ENCODE peak calls at places on chromosomes 3 and 15, in seven cellular contexts. W is stimulated activated CD8-positive, alpha-beta memory T cell treated with anti-CD3 and anti-CD28 coated beads, Interleukin-7, amount 100 ng/mL, for 24 hours; Z is suprapubic skin; I is stimulated activated CD4-positive, alpha-beta T cell treated with anti-CD3 and anti-CD28 coated beads, Interleukin-1b, Interleukin-23, amount 100 ng/mL, for 24 hours; M is NK-92 treated with Interleukin-12 subunit alpha and Interleukin-12 subunit beta, amount 100 ng/mL, for 24 hours; P is T-helper 2 cell; A is activated CD4-positive, CD25-positive, alpha-beta regulatory T cell. V is an unnamed sample.

GRCh38 chr3:45760878-45761711 is 35.2 kb downstream of the SLC6A20 start:
- DNase-seq in W (no peak), Z (no peak), I (peak), M (peak), P (peak), A (no peak), V (no peak)

GRCh38 chr15:44340410-44340809 is 51.9 kb downstream of the GOLM2 start:
- DNase-seq in W (no peak), Z (no peak), I (no peak), M (no peak), P (no peak), A (no peak), V (no peak)

GRCh38 chr3:50493086-50493485 is 10.3 kb downstream of the CACNA2D2 start:
- DNase-seq in W (no peak), Z (no peak), I (no peak), M (no peak), P (no peak), A (no peak), V (no peak)

GRCh38 chr15:35549567-35549966 is 3.6 kb upstream of the DPH6 start:
- DNase-seq in W (no peak), Z (no peak), I (no peak), M (no peak), P (no peak), A (no peak), V (no peak)

GRCh38 chr3:136186330-136186729 is 9.8 kb downstream of the MSL2 start:
- DNase-seq in W (no peak), Z (no peak), I (no peak), M (no peak), P (peak), A (no peak), V (no peak)

GRCh38 chr3:182325213-182325941 is 467.9 kb upstream of the ATP11B start:
- DNase-seq in W (no peak), Z (no peak), I (no peak), M (no peak), P (no peak), A (no peak), V (no peak)

GRCh38 chr3:149641011-149641728 is 16.7 kb downstream of the WWTR1 start:
- DNase-seq in W (no peak), Z (no peak), I (no peak), M (no peak), P (no peak), A (no peak), V (no peak)

GRCh38 chr3:53536282-53536681 is 41.9 kb downstream of the CACNA1D start:
- DNase-seq in W (no peak), Z (no peak), I (no peak), M (no peak), P (no peak), A (no peak), V (no peak)

GRCh38 chr3:50194903-50195500 is 3.6 kb downstream of the GNAT1 start:
- DNase-seq in W (no peak), Z (no peak), I (no peak), M (no peak), P (no peak), A (no peak), V (no peak)

GRCh38 chr3:114336122-114336697 is 42.4 kb downstream of the TIGIT start:
- DNase-seq in W (no peak), Z (no peak), I (no peak), M (no peak), P (no peak), A (no peak), V (no peak)

GRCh38 chr3:124157748-124158147 is 165.8 kb upstream of the ROPN1 start:
- DNase-seq in W (no peak), Z (no peak), I (no peak), M (no peak), P (no peak), A (no peak), V (no peak)

GRCh38 chr3:138774529-138775253 is 60.0 kb downstream of the PIK3CB start:
- DNase-seq in W (no peak), Z (no peak), I (no peak), M (peak), P (peak), A (no peak), V (no peak)

GRCh38 chr15:86691091-86691490 is 611.4 kb downstream of the AGBL1 start:
- DNase-seq in W (no peak), Z (no peak), I (no peak), M (no peak), P (peak), A (no peak), V (no peak)